ENCODE peak calls at places on chromosome 14, in five cellular contexts. H, I, G, D and K are unnamed samples.

GRCh38 chr14:72463291-72463866 is 430.5 kb downstream of the DPF3 start:
- DNase-seq in H (no peak), I (no peak), G (no peak), D (no peak), K (peak; percentile 38)

GRCh38 chr14:62428429-62429203 is 616.6 kb downstream of the KCNH5 start:
- DNase-seq in H (no peak), I (no peak), G (no peak), D (no peak), K (peak; percentile 78)

GRCh38 chr14:86815341-86815740 is 1177.6 kb downstream of the GALC start:
- DNase-seq in H (no peak), I (no peak), G (no peak), D (no peak), K (no peak)

GRCh38 chr14:35875296-35875695 is 49.2 kb downstream of the BRMS1L start:
- DNase-seq in H (no peak), I (no peak), G (no peak), D (no peak), K (no peak)

GRCh38 chr14:94654071-94654974 is 42.1 kb downstream of the SERPINA3 start:
- DNase-seq in H (no peak), I (peak; percentile 30), G (no peak), D (no peak), K (no peak)

GRCh38 chr14:77208979-77209318 is 27.4 kb downstream of the TMEM63C start:
- DNase-seq in H (no peak), I (no peak), G (no peak), D (no peak), K (no peak)

GRCh38 chr14:99522934-99523660 is 41.9 kb downstream of the CCNK start:
- DNase-seq in H (no peak), I (no peak), G (peak; percentile 35), D (no peak), K (peak; percentile 78)

GRCh38 chr14:63515240-63515639 is 27.9 kb downstream of the PPP2R5E start:
- DNase-seq in H (no peak), I (no peak), G (no peak), D (no peak), K (no peak)

GRCh38 chr14:90520326-90520725 is 123.5 kb downstream of the CALM1 start:
- DNase-seq in H (no peak), I (no peak), G (no peak), D (no peak), K (no peak)

GRCh38 chr14:33019346-33019745 is 80.7 kb downstream of the NPAS3 start:
- DNase-seq in H (no peak), I (no peak), G (no peak), D (no peak), K (no peak)

GRCh38 chr14:58488550-58488949 is 61.0 kb downstream of the KIAA0586 start:
- DNase-seq in H (no peak), I (no peak), G (no peak), D (no peak), K (peak; percentile 48)

GRCh38 chr14:36264595-36264994 is 55.8 kb downstream of the MBIP start:
- DNase-seq in H (no peak), I (no peak), G (no peak), D (no peak), K (no peak)

GRCh38 chr14:98721061-98721460 is 550.9 kb downstream of the BCL11B start:
- DNase-seq in H (no peak), I (no peak), G (no peak), D (no peak), K (no peak)

GRCh38 chr14:57418999-57419398 is 28.6 kb downstream of the NAA30 start:
- DNase-seq in H (no peak), I (no peak), G (no peak), D (no peak), K (no peak)

GRCh38 chr14:45698462-45699134 is 445.6 kb upstream of the MIS18BP1 start:
- DNase-seq in H (no peak), I (no peak), G (peak; percentile 72), D (no peak), K (no peak)

GRCh38 chr14:33851931-33852330 is 98.9 kb downstream of the EGLN3 start:
- DNase-seq in H (no peak), I (no peak), G (no peak), D (no peak), K (no peak)

GRCh38 chr14:26765768-26766550 is 168.1 kb upstream of the NOVA1 start:
- DNase-seq in H (peak; percentile 32), I (no peak), G (peak; percentile 15), D (no peak), K (peak; percentile 92)

GRCh38 chr14:102262894-102263462 is 42.0 kb downstream of the MOK start:
- DNase-seq in H (peak; percentile 73), I (no peak), G (no peak), D (no peak), K (peak; percentile 59)

GRCh38 chr14:100536721-100537700 is 50.2 kb downstream of the BEGAIN start:
- DNase-seq in H (no peak), I (no peak), G (no peak), D (no peak), K (no peak)

GRCh38 chr14:24789277-24789832 is 155.4 kb upstream of the GZMB start:
- DNase-seq in H (no peak), I (no peak), G (no peak), D (no peak), K (no peak)